ENCODE peak calls at places on chromosomes 16 and 17, in four cellular contexts. R is activated B cell treated with CpG ODN at 0.5 μM for 24 hours, F is neural progenitor cell, X is WTC11. E is an unnamed sample.

GRCh38 chr17:75036643-75037268 is 10.0 kb downstream of the ATP5PD start:
- DNase-seq in X (peak; percentile 53), R (no peak), F (no peak), E (peak; percentile 89)

GRCh38 chr17:12634789-12635414 is 30.8 kb upstream of the MYOCD start:
- DNase-seq in X (no peak), R (no peak), F (peak; percentile 40), E (no peak)

GRCh38 chr17:66713533-66714042 is 121.3 kb upstream of the CACNG5 start:
- DNase-seq in X (no peak), R (no peak), F (no peak), E (no peak)

GRCh38 chr16:56301391-56301850 is 110.1 kb downstream of the GNAO1 start:
- DNase-seq in F (no peak), R (no peak), X (no peak), E (no peak)

GRCh38 chr17:44565866-44566443 is 8.7 kb downstream of the FZD2 start:
- DNase-seq in R (no peak), X (no peak), F (no peak), E (no peak)

GRCh38 chr16:46853713-46854443 is 22.9 kb upstream of the C16orf87 start:
- DNase-seq in X (peak; percentile 90), R (peak; percentile 53), F (peak; percentile 90), E (peak; percentile 63)

GRCh38 chr17:71080937-71081336 is 911.6 kb downstream of the KCNJ2 start:
- DNase-seq in X (peak; percentile 17), R (no peak), F (no peak), E (no peak)

GRCh38 chr17:76281573-76282371 is 16.6 kb downstream of the UBALD2 start:
- DNase-seq in F (no peak), X (no peak), R (no peak), E (no peak)

GRCh38 chr16:62205459-62205858 is 169.2 kb upstream of the CDH8 start:
- DNase-seq in F (no peak), X (no peak), R (no peak), E (no peak)

GRCh38 chr16:17125671-17126070 is 345.1 kb downstream of the XYLT1 start:
- DNase-seq in F (no peak), X (no peak), R (no peak), E (no peak)

GRCh38 chr16:79707867-79708266 is 107.3 kb upstream of the MAF start:
- DNase-seq in R (no peak), F (no peak), X (no peak), E (no peak)

GRCh38 chr16:66171578-66171977 is 194.9 kb upstream of the CDH5 start:
- DNase-seq in R (no peak), X (no peak), F (no peak), E (no peak)

GRCh38 chr17:6070895-6071511 is 824 bp downstream of the WSCD1 start:
- DNase-seq in X (no peak), F (peak; percentile 48), R (no peak), E (no peak)

GRCh38 chr16:50086176-50086575 is 20.4 kb downstream of the HEATR3 start:
- DNase-seq in R (no peak), X (no peak), F (no peak), E (no peak)

GRCh38 chr17:63714550-63715277 is 14.8 kb upstream of the LIMD2 start:
- DNase-seq in R (no peak), X (no peak), F (no peak), E (no peak)

GRCh38 chr17:18247613-18248001 is 10.9 kb downstream of the FLII start:
- DNase-seq in X (no peak), F (no peak), R (no peak), E (no peak)

GRCh38 chr16:67926181-67926742 is 5.4 kb downstream of the CTRL start:
- DNase-seq in F (no peak), R (no peak), X (peak; percentile 40), E (peak; percentile 27)

GRCh38 chr16:74736531-74737157 is 36.0 kb upstream of the MLKL start:
- DNase-seq in R (no peak), X (no peak), F (no peak), E (no peak)

GRCh38 chr17:12667299-12667958 is 1.7 kb downstream of the MYOCD start:
- DNase-seq in R (peak; percentile 15), X (peak; percentile 42), F (peak; percentile 85), E (no peak)

GRCh38 chr17:16001498-16001897 is 1.9 kb downstream of the TTC19 start:
- DNase-seq in R (no peak), X (no peak), F (no peak), E (no peak)

GRCh38 chr16:79932564-79932963 is 332.0 kb upstream of the MAF start:
- DNase-seq in F (no peak), X (no peak), R (no peak), E (no peak)

GRCh38 chr17:44788139-44788538 is 29.4 kb downstream of the ADAM11 start:
- DNase-seq in X (no peak), R (no peak), F (no peak), E (no peak)

GRCh38 chr17:32261521-32261792 is 4.2 kb upstream of the RHBDL3 start:
- DNase-seq in X (no peak), R (no peak), F (no peak), E (no peak)

GRCh38 chr16:87550510-87550961 is 51.8 kb upstream of the JPH3 start:
- DNase-seq in F (peak; percentile 63), R (peak; percentile 56), X (peak; percentile 79), E (no peak)

DNA sequence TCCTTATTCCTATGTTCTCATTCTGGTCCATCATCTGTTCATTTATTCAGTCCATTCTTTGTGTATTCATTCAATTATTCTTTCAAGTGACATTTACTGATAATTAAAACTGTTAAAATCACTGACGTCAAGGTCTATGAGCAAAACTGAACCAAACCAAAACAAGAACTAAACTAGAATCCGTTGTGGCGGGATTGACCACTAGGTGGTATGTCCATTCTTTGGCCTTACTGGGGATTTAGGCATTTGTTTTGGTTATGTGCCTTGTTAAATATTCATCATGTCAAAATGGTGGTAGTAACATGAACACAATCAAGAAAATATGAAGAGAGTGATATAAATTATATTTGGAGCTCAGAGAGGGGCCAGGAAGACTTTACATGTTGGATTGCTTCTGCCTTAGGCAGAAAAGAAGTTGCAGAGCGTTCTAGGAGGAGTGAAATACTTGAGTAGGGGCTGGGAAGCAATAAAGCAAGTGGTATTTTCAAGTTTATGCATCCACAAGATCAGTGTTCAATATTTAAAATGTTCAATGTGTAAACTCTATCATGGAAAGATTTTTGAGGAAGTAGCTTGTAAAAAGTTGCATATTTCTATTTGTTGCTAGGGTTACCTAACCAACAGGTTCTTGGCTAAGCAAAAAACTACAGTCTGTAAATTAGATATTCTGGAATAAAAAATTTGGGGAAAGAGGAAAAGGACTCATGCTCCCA is 129.0 kb downstream of the CDH13 start:
- DNase-seq in F (peak; percentile 6), X (peak; percentile 14), R (no peak), E (no peak)
- TF ChIP-seq CTCF in F (peak; percentile 47), X (no peak), R (no peak), E (no peak)

GRCh38 chr16:1631230-1631629 is 19.1 kb downstream of the CRAMP1 start:
- DNase-seq in X (no peak), F (no peak), R (no peak), E (no peak)
- TF ChIP-seq CTCF in X (no peak), F (no peak), R (no peak), E (no peak)

DNA sequence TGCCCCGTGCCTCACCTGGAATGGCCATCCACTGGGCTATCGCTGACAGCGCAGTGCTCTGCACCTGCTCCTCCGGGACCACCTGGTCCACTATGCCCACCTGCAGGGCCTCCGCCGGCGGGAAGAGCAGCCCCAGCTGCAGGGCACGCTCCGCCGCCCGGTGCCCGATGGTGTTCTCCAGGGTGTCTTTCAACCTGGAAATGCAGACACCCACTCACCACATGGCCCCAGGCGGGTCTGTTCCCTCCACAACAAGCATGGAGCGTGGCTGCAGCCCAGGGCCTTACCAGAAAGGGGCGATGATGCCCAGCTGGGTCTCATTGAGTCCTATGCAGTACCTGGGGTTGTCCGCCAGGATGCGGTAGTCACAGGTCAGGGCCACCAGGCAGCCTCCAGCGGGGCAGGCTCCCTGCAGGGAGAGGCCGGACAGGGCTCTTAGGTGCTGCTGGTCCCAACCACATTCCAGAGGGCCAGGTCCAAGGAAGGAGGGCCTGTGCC is 6.8 kb downstream of the DNASE1L2 start:
- DNase-seq in X (peak; percentile 56), R (no peak), F (no peak), E (no peak)
- TF ChIP-seq CTCF in X (no peak), R (no peak), F (peak; percentile 7), E (no peak)

GRCh38 chr16:90026135-90026534 is 6.9 kb upstream of the DBNDD1 start:
- DNase-seq in F (no peak), R (no peak), X (no peak), E (no peak)
- TF ChIP-seq CTCF in F (no peak), R (no peak), X (no peak), E (peak; percentile 36)

GRCh38 chr16:19486744-19487325 is 35.1 kb downstream of the GDE1 start:
- DNase-seq in R (no peak), F (no peak), X (no peak), E (no peak)
- TF ChIP-seq CTCF in R (no peak), F (no peak), X (no peak), E (no peak)

DNA sequence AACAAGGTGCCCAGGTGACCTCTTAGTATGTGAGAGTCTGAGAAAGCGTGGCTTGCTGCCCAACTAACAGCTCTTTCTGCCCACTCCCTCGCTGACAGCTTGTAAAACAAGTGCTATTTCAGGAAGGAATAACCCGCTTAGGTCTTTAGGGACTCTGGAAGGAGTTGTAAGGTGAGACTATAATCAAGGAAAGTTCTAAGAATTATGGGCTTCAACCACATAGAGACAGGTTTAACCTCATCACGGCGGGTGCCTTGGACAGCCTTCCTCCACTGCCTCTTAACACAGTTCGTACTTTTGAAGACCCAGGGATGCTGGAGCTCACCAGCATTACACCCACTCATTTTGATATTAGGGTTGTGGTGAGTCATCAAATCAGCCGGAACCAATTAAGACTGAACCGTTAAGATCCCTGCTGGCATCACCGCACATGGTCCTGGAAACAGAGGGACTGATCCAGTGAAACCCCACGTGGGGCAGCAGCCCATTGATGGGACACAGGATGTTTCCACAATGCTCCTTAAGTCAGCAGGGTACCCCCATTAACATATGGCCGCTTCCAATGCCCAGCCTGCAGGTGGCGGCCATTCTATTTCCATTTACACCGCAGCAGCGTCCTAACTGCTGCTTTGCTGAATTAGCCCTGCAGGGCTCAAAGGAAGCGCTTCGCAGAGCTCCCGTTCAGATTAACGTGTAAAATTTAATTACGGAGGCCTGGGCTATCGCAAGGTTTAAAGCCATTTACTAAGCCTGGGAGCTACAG is 176.6 kb upstream of the SDK2 start:
- DNase-seq in R (no peak), X (peak; percentile 67), F (peak; percentile 86), E (no peak)
- TF ChIP-seq CTCF in R (no peak), X (no peak), F (peak; percentile 57), E (no peak)

GRCh38 chr17:36706437-36706731 is 105.0 kb downstream of the MRM1 start:
- DNase-seq in F (no peak), X (no peak), R (no peak), E (no peak)
- TF ChIP-seq CTCF in F (no peak), X (no peak), R (no peak), E (no peak)

GRCh38 chr16:24246911-24247607 is 9.1 kb upstream of the CACNG3 start:
- DNase-seq in F (no peak), X (no peak), R (no peak), E (no peak)
- TF ChIP-seq CTCF in F (no peak), X (no peak), R (no peak), E (no peak)